ENCODE peak calls at places on chromosome 4, in eight cellular contexts. One of them, this sample, is unnamed.

GRCh38 chr4:21593268-21594002 is 355.1 kb downstream of the KCNIP4 start:
- DNase-seq in stimulated activated CD4-positive, alpha-beta T cell treated with anti-CD3 and anti-CD28 coated beads, TNF-alpha, amount 100 ng/mL, for 4 hours: no peak
- DNase-seq in NCI-H1048: no peak
- DNase-seq in CD4-positive, CD25-positive, alpha-beta regulatory T cell: no peak
- DNase-seq in ELR: no peak
- DNase-seq in D341Med: peak
- DNase-seq in NCI-H1694: peak
- DNase-seq in HCEC 1CT: no peak
- DNase-seq in this sample: no peak

GRCh38 chr4:3791910-3792542 is 25.8 kb downstream of the ADRA2C start:
- DNase-seq in stimulated activated CD4-positive, alpha-beta T cell treated with anti-CD3 and anti-CD28 coated beads, TNF-alpha, amount 100 ng/mL, for 4 hours: no peak
- DNase-seq in NCI-H1048: no peak
- DNase-seq in CD4-positive, CD25-positive, alpha-beta regulatory T cell: no peak
- DNase-seq in ELR: peak
- DNase-seq in D341Med: no peak
- DNase-seq in NCI-H1694: no peak
- DNase-seq in HCEC 1CT: no peak
- DNase-seq in this sample: peak

GRCh38 chr4:130703211-130703920 is 1607.4 kb downstream of the C4orf33 start:
- DNase-seq in stimulated activated CD4-positive, alpha-beta T cell treated with anti-CD3 and anti-CD28 coated beads, TNF-alpha, amount 100 ng/mL, for 4 hours: no peak
- DNase-seq in NCI-H1048: no peak
- DNase-seq in CD4-positive, CD25-positive, alpha-beta regulatory T cell: no peak
- DNase-seq in ELR: peak
- DNase-seq in D341Med: no peak
- DNase-seq in NCI-H1694: no peak
- DNase-seq in HCEC 1CT: no peak
- DNase-seq in this sample: no peak

GRCh38 chr4:168174308-168174707 is 82.0 kb downstream of the ANXA10 start:
- DNase-seq in stimulated activated CD4-positive, alpha-beta T cell treated with anti-CD3 and anti-CD28 coated beads, TNF-alpha, amount 100 ng/mL, for 4 hours: no peak
- DNase-seq in NCI-H1048: no peak
- DNase-seq in CD4-positive, CD25-positive, alpha-beta regulatory T cell: no peak
- DNase-seq in ELR: no peak
- DNase-seq in D341Med: no peak
- DNase-seq in NCI-H1694: no peak
- DNase-seq in HCEC 1CT: no peak
- DNase-seq in this sample: no peak

GRCh38 chr4:23788460-23788859 is 101.4 kb downstream of the PPARGC1A start:
- DNase-seq in stimulated activated CD4-positive, alpha-beta T cell treated with anti-CD3 and anti-CD28 coated beads, TNF-alpha, amount 100 ng/mL, for 4 hours: no peak
- DNase-seq in NCI-H1048: no peak
- DNase-seq in CD4-positive, CD25-positive, alpha-beta regulatory T cell: no peak
- DNase-seq in ELR: peak
- DNase-seq in D341Med: no peak
- DNase-seq in NCI-H1694: no peak
- DNase-seq in HCEC 1CT: peak
- DNase-seq in this sample: no peak

GRCh38 chr4:69458184-69458826 is 37.4 kb downstream of the UGT2B4 start:
- DNase-seq in stimulated activated CD4-positive, alpha-beta T cell treated with anti-CD3 and anti-CD28 coated beads, TNF-alpha, amount 100 ng/mL, for 4 hours: no peak
- DNase-seq in NCI-H1048: no peak
- DNase-seq in CD4-positive, CD25-positive, alpha-beta regulatory T cell: no peak
- DNase-seq in ELR: no peak
- DNase-seq in D341Med: no peak
- DNase-seq in NCI-H1694: no peak
- DNase-seq in HCEC 1CT: no peak
- DNase-seq in this sample: no peak

GRCh38 chr4:158163941-158164665 is 8.7 kb downstream of the GASK1B start:
- DNase-seq in stimulated activated CD4-positive, alpha-beta T cell treated with anti-CD3 and anti-CD28 coated beads, TNF-alpha, amount 100 ng/mL, for 4 hours: no peak
- DNase-seq in NCI-H1048: no peak
- DNase-seq in CD4-positive, CD25-positive, alpha-beta regulatory T cell: no peak
- DNase-seq in ELR: no peak
- DNase-seq in D341Med: no peak
- DNase-seq in NCI-H1694: no peak
- DNase-seq in HCEC 1CT: no peak
- DNase-seq in this sample: no peak

GRCh38 chr4:53459548-53459947 is 82.1 kb downstream of the FIP1L1 start:
- DNase-seq in stimulated activated CD4-positive, alpha-beta T cell treated with anti-CD3 and anti-CD28 coated beads, TNF-alpha, amount 100 ng/mL, for 4 hours: no peak
- DNase-seq in NCI-H1048: no peak
- DNase-seq in CD4-positive, CD25-positive, alpha-beta regulatory T cell: no peak
- DNase-seq in ELR: peak
- DNase-seq in D341Med: no peak
- DNase-seq in NCI-H1694: no peak
- DNase-seq in HCEC 1CT: peak
- DNase-seq in this sample: no peak

GRCh38 chr4:164871673-164872072 is 5.3 kb upstream of the APELA start:
- DNase-seq in stimulated activated CD4-positive, alpha-beta T cell treated with anti-CD3 and anti-CD28 coated beads, TNF-alpha, amount 100 ng/mL, for 4 hours: no peak
- DNase-seq in NCI-H1048: no peak
- DNase-seq in CD4-positive, CD25-positive, alpha-beta regulatory T cell: no peak
- DNase-seq in ELR: no peak
- DNase-seq in D341Med: peak
- DNase-seq in NCI-H1694: no peak
- DNase-seq in HCEC 1CT: no peak
- DNase-seq in this sample: no peak

GRCh38 chr4:121764702-121765367 is at the start of gene SMIM43:
- DNase-seq in stimulated activated CD4-positive, alpha-beta T cell treated with anti-CD3 and anti-CD28 coated beads, TNF-alpha, amount 100 ng/mL, for 4 hours: no peak
- DNase-seq in NCI-H1048: no peak
- DNase-seq in CD4-positive, CD25-positive, alpha-beta regulatory T cell: no peak
- DNase-seq in ELR: peak
- DNase-seq in D341Med: peak
- DNase-seq in NCI-H1694: no peak
- DNase-seq in HCEC 1CT: no peak
- DNase-seq in this sample: no peak

GRCh38 chr4:16573181-16573580 is 325.3 kb downstream of the LDB2 start:
- DNase-seq in stimulated activated CD4-positive, alpha-beta T cell treated with anti-CD3 and anti-CD28 coated beads, TNF-alpha, amount 100 ng/mL, for 4 hours: no peak
- DNase-seq in NCI-H1048: no peak
- DNase-seq in CD4-positive, CD25-positive, alpha-beta regulatory T cell: no peak
- DNase-seq in ELR: peak
- DNase-seq in D341Med: no peak
- DNase-seq in NCI-H1694: no peak
- DNase-seq in HCEC 1CT: no peak
- DNase-seq in this sample: no peak

GRCh38 chr4:143410015-143410414 is 73.3 kb downstream of the GAB1 start:
- DNase-seq in stimulated activated CD4-positive, alpha-beta T cell treated with anti-CD3 and anti-CD28 coated beads, TNF-alpha, amount 100 ng/mL, for 4 hours: no peak
- DNase-seq in NCI-H1048: no peak
- DNase-seq in CD4-positive, CD25-positive, alpha-beta regulatory T cell: no peak
- DNase-seq in ELR: no peak
- DNase-seq in D341Med: no peak
- DNase-seq in NCI-H1694: no peak
- DNase-seq in HCEC 1CT: no peak
- DNase-seq in this sample: no peak

This sample was measured in chondrocyte.